ENCODE peak calls at places on chromosomes 1 and 21, in four cellular contexts. V is hepatocyte, N is GM23338, X is ascending aorta. Z is an unnamed sample. For H3K4me1, the result is how much of the 10 kb centered on the place peaks cover.

GRCh38 chr21:19529031-19529430 is 1125.4 kb upstream of the TMPRSS15 start:
- DNase-seq in V (no peak), N (no peak), X (no peak), Z (no peak)

GRCh38 chr1:88230126-88230525 is 453.9 kb upstream of the PKN2 start:
- DNase-seq in V (no peak), N (no peak), X (no peak), Z (no peak)

GRCh38 chr1:20361805-20362381 is 71.2 kb downstream of the VWA5B1 start:
- DNase-seq in V (peak), N (peak), X (no peak), Z (peak)

GRCh38 chr21:45322960-45323461 is 35.3 kb upstream of the POFUT2 start:
- DNase-seq in V (no peak), N (no peak), X (peak), Z (peak)

GRCh38 chr1:11948822-11949458 is 14.4 kb downstream of the PLOD1 start:
- DNase-seq in V (no peak), N (peak), X (no peak), Z (no peak)

GRCh38 chr1:54679055-54679643 is 36.5 kb upstream of the TTC4 start:
- DNase-seq in V (no peak), N (no peak), X (no peak), Z (no peak)

GRCh38 chr1:212368073-212368484 is 46.6 kb downstream of the PACC1 start:
- DNase-seq in V (peak), N (peak), X (peak), Z (no peak)

GRCh38 chr1:89690595-89690994 is 57.7 kb downstream of the LRRC8C start:
- DNase-seq in V (no peak), N (no peak), X (no peak), Z (no peak)

GRCh38 chr1:48686159-48686558 is 90.5 kb downstream of the BEND5 start:
- DNase-seq in V (no peak), N (no peak), X (peak), Z (no peak)

GRCh38 chr1:20787775-20788488 is 825 bp upstream of the HP1BP3 start:
- DNase-seq in V (peak), N (peak), X (no peak), Z (no peak)

GRCh38 chr1:14064649-14065442 is 364.9 kb downstream of the PRDM2 start:
- DNase-seq in V (no peak), N (no peak), X (no peak), Z (no peak)

GRCh38 chr1:208511242-208511860 is 267.2 kb upstream of the PLXNA2 start:
- DNase-seq in V (no peak), N (no peak), X (no peak), Z (no peak)

GRCh38 chr1:21510885-21511578 is 1.8 kb downstream of the ALPL start:
- DNase-seq in V (no peak), N (no peak), X (no peak), Z (no peak)

GRCh38 chr1:179031855-179032513 is 6.3 kb downstream of the FAM20B start:
- DNase-seq in V (no peak), N (no peak), X (no peak), Z (no peak)

GRCh38 chr21:17828223-17828622 is 9.1 kb upstream of the C21orf91 start:
- DNase-seq in V (no peak), N (no peak), X (no peak), Z (no peak)

GRCh38 chr1:229425564-229426159 is 8.2 kb downstream of the ACTA1 start:
- DNase-seq in V (no peak), N (no peak), X (no peak), Z (no peak)

DNA sequence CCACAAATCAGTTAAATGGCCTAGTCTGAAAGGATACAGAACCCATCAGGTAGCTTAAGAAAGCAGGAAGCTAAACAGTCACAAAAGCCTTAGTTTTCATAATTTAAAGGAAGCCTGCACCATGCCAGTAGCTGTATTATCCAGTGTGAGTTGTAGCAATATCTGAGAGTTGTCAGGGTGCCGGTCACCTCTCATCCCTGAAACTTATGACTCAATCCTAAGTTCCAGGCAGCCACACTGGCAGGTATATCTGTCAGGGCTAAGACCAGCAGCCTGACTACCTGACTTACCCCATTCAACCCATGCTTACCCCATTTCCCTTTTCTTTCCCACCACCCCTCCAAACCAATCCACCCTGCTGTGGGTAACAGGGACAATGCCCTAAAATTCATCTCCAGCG is 37.8 kb upstream of the LPAR3 start:
- DNase-seq in V (no peak), N (no peak), X (no peak), Z (no peak)
- TF ChIP-seq CTCF in V (no peak), N (no peak), X (no peak), Z (no peak)

DNA sequence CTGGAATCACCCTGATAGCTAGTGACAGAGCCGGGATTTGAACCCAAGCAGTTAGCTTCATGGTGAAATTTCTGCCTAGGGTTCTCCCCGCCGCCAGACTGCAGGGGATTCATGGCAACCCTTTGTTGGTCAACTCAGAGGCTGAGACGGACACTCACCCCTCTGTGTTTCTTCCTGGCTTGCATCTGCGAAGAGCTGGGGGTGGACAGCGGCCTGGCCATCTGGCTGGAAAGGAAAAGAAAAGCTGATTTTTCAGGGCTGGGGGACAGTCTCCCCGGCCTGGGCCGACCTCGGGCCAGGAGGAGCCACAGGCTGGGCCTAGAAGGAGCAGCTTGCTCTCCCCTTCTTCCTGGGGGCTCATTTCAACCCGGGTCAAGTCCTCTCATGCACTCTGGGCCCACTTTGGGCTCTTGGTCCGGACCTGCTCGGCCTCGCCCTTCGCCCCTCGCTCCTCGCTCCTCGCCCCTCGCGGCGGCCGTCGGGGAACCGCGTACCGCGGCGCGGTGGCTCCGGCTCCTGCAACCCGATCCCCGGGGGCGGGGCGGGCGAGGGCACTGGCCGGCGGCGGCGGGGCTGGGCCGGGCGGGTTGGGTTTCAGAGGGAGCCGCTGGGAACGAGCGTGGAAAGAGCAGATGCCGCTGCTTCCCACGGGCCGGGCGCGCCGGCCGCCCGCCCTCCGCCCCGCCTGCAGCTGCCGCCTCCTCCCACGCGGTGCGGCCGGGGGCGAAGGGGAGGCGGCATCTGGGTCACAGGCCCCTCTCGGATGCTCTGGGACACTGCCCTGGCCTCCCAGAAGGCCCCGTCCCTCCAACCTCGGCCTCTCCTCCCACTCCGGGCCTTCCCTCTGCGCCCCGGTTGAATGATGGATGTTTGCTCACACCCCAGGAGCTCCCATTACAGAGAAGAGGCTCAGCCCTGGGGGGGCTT is 6.7 kb downstream of the HEYL start:
- DNase-seq in V (peak), N (peak), X (peak), Z (peak)
- H3K4me1 ChIP-seq in V (under half), N (under half), X (under half), Z (under half)

DNA sequence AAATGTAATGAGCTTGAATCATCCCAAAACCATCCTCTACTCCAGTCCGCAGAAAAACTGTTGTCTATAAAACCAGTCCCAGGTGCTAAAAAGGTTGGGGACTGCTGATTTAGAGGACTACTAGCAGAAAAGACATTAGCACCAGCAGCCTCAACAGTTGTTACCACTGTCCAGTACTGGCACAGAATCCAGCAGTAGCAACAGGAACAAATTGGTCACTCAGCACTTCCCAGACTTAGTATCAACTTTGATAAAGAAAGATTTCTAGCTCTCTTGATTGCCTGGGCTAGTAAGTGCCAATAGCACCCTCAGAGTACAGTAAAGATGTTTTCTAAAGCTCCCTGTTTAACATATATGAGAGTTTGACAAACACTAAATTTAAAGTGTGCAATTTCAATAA is 127.9 kb downstream of the FAF1 start:
- DNase-seq in V (no peak), N (no peak), X (no peak), Z (no peak)
- H3K4me3 ChIP-seq in V (no peak), N (no peak), X (no peak), Z (no peak)

GRCh38 chr1:175857756-175858155 is 114.4 kb upstream of the TNR start:
- DNase-seq in V (no peak), N (no peak), X (no peak), Z (no peak)

GRCh38 chr1:175848329-175848728 is 104.9 kb upstream of the TNR start:
- DNase-seq in V (no peak), N (peak), X (no peak), Z (no peak)

GRCh38 chr1:175853681-175854080 is 110.3 kb upstream of the TNR start:
- DNase-seq in V (no peak), N (peak), X (no peak), Z (no peak)
- TF ChIP-seq CTCF in V (no peak), N (no peak), X (no peak), Z (no peak)

DNA sequence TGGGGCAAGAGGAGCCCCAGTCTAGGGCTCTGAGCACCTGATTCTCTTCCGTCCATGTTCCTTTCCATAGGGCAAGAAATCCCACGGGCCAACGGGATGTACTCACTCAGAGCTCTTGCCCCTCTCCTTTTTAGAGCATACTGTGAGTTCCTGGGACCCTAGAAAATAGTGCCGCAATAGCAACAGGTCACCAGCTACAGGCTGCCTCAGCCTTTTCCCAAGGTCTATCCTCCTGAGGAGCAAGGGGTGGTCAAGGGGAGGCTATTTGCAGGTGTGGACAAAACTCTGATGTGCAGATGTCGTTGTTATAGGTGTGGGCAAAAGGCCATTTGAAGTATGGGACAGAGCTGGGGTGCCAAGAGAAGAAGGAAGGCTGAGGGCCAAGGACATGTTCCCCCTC is 1.6 kb upstream of the QSOX1 start:
- DNase-seq in V (no peak), N (no peak), X (no peak), Z (no peak)
- H3K4me1 ChIP-seq in V (under half), N (under half), X (under half), Z (under half)

DNA sequence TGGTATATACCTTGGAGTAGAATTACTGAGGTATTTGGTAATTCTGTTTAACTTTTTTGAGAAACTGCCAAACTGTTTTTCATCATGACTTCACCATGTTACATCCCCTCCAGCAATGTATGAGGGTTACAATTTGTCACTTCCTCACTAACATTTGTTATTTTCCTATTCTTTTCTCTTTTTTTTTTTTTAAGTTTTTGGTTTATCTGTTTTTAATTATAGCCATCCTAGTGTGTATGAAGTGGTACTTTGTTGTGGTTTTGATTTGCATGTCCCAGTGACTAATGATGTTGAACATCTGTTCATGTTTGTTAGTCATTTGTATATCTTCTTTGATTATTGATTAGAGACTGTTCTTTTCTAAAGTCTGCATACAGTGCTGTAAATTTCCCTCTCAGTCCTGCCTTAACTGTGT is 147.3 kb downstream of the HS2ST1 start:
- DNase-seq in V (no peak), N (no peak), X (no peak), Z (no peak)
- H3K4me3 ChIP-seq in V (no peak), N (no peak), X (no peak), Z (no peak)

GRCh38 chr1:1407101-1407956 is at the start of gene MRPL20:
- DNase-seq in V (peak), N (peak), X (peak), Z (peak)
- TF ChIP-seq CTCF in V (no peak), N (no peak), X (peak), Z (peak)

DNA sequence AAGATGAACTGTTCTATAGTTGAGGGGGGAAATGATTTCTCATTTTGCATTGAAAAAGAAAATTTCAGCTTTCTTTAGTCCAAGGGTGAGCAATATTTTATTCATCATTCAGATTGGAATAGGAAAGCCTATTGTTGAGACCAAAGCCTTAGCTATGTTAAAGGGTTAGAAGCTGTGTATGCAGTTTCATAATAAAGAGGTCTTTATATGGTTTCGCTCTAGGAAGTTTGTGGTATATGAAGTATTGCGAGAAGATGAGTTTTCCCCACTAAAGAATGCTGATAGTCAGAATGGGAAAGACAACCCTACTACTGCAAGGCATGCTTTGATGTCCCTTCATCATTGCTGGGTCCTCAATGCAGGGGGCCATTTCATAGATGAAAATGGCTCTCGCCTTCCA is 28.6 kb downstream of the UAP1 start:
- DNase-seq in V (no peak), N (no peak), X (no peak), Z (no peak)
- H3K4me1 ChIP-seq in V (under half), N (under half), X (under half), Z (under half)

GRCh38 chr1:26282694-26283019 is 2.8 kb downstream of the SH3BGRL3 start:
- DNase-seq in V (no peak), N (no peak), X (no peak), Z (no peak)

GRCh38 chr1:26283226-26283853 is 3.5 kb downstream of the SH3BGRL3 start:
- DNase-seq in V (no peak), N (no peak), X (no peak), Z (no peak)

GRCh38 chr1:26281091-26281958 is 1.4 kb downstream of the SH3BGRL3 start:
- DNase-seq in V (no peak), N (no peak), X (no peak), Z (no peak)

GRCh38 chr1:26280333-26281042 is 602 bp downstream of the SH3BGRL3 start:
- DNase-seq in V (peak), N (peak), X (no peak), Z (no peak)

GRCh38 chr1:26281971-26282693 is 2.2 kb downstream of the SH3BGRL3 start:
- DNase-seq in V (peak), N (peak), X (no peak), Z (no peak)
- H3K4me3 ChIP-seq in V (no peak), N (peak), X (no peak), Z (no peak)

DNA sequence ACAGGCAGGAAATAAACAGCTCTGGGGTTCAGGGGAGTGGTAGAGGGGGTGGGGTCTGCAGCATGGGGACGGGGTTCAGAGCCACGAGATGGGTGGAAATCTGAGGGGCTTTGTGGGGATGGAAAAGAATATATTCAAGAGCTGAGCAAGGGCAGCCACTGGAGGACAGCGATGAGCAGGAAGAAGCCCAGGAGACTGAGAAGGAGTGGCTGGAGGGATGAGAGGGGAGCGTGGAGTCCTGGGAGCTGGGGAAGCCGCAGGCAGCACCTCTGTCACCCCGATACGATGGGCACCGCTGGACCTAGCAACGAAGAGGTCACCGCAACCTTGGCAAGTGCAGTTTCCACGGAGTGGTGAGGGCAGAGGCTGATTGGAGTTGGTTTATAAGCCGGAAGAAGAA is 10.0 kb upstream of the KCNAB2 start:
- DNase-seq in V (no peak), N (peak), X (no peak), Z (no peak)
- TF ChIP-seq CTCF in V (no peak), N (no peak), X (no peak), Z (no peak)

Z was measured in ovary.